ENCODE peak calls at places on chromosomes 3 and 15, in seven cellular contexts. O is stimulated activated CD8-positive, alpha-beta memory T cell treated with anti-CD3 and anti-CD28 coated beads, Interleukin-7, amount 100 ng/mL, for 1 hour; U is SHP77; V is activated CD4-positive, alpha-beta T cell treated with anti-CD3 and anti-CD28 coated beads for 1 hour; F is endodermal cell; Q is Calu3; L is body of pancreas. T is an unnamed sample.

GRCh38 chr3:193140381-193140780 is 100.6 kb upstream of the PLAAT1 start:
- DNase-seq in Q (no peak), U (no peak), F (no peak), V (no peak), O (no peak), L (no peak), T (no peak)

GRCh38 chr15:100713163-100713867 is 110.9 kb downstream of the ASB7 start:
- DNase-seq in Q (peak), L (peak), V (no peak), U (no peak), O (no peak), F (peak), T (no peak)

GRCh38 chr15:93664180-93664951 is 567.0 kb upstream of the MCTP2 start:
- DNase-seq in Q (no peak), F (no peak), O (no peak), U (no peak), L (no peak), V (no peak), T (no peak)

GRCh38 chr15:63015618-63016017 is 26.9 kb upstream of the TPM1 start:
- DNase-seq in O (no peak), Q (peak), V (no peak), F (no peak), L (no peak), U (no peak), T (no peak)

GRCh38 chr15:82139823-82140268 is 94.0 kb upstream of the MEX3B start:
- DNase-seq in U (peak), O (no peak), L (no peak), F (no peak), V (no peak), Q (no peak), T (peak)

GRCh38 chr15:29568840-29569532 is 253.3 kb downstream of the TJP1 start:
- DNase-seq in Q (peak), V (no peak), U (peak), L (peak), F (peak), O (no peak), T (no peak)

GRCh38 chr3:170201527-170201926 is 20.0 kb upstream of the PHC3 start:
- DNase-seq in F (no peak), Q (no peak), U (no peak), V (no peak), L (no peak), O (no peak), T (no peak)

GRCh38 chr3:195129072-195129643 is 141.8 kb downstream of the XXYLT1 start:
- DNase-seq in V (no peak), U (no peak), L (no peak), O (no peak), Q (no peak), F (no peak), T (no peak)

GRCh38 chr15:100693451-100693850 is 91.1 kb downstream of the ASB7 start:
- DNase-seq in V (no peak), U (no peak), O (no peak), L (no peak), Q (peak), F (no peak), T (no peak)

GRCh38 chr3:130894130-130894872 is 417 bp downstream of the ATP2C1 start:
- DNase-seq in Q (peak), V (peak), U (peak), O (peak), L (peak), F (peak), T (no peak)

GRCh38 chr3:178271740-178272387 is 264.4 kb upstream of the KCNMB2 start:
- DNase-seq in V (no peak), U (no peak), Q (no peak), O (no peak), F (no peak), L (no peak), T (no peak)

GRCh38 chr3:11556851-11557644 is 86.7 kb downstream of the VGLL4 start:
- DNase-seq in F (no peak), O (no peak), U (no peak), Q (no peak), L (no peak), V (no peak), T (no peak)

T was measured in SK-N-MC.